ENCODE peak calls at places on chromosomes 6 and 20, in four cellular contexts. W is HepG2, B is H1, J is GM12878. X is an unnamed sample.

GRCh38 chr6:158707120-158707519 is 57.3 kb downstream of the SYTL3 start:
- DNase-seq in W (no peak), B (no peak), J (no peak), X (no peak)

GRCh38 chr6:129120856-129121255 is 237.9 kb downstream of the LAMA2 start:
- DNase-seq in W (no peak), B (no peak), J (no peak), X (no peak)

GRCh38 chr6:52877168-52877567 is 32.3 kb downstream of the GSTA3 start:
- DNase-seq in W (no peak), B (no peak), J (no peak), X (no peak)

GRCh38 chr20:11905460-11906150 is 12.1 kb upstream of the BTBD3 start:
- DNase-seq in W (no peak), B (no peak), J (no peak), X (no peak)

GRCh38 chr6:122567034-122567433 is 43.2 kb upstream of the PKIB start:
- DNase-seq in W (no peak), B (no peak), J (no peak), X (no peak)

GRCh38 chr6:139580592-139581484 is 206.4 kb upstream of the CITED2 start:
- DNase-seq in W (no peak), B (no peak), J (peak), X (no peak)

GRCh38 chr6:8888468-8888867 is 453.1 kb upstream of the SLC35B3 start:
- DNase-seq in W (peak), B (no peak), J (no peak), X (no peak)

GRCh38 chr20:47600967-47601547 is 99.4 kb downstream of the NCOA3 start:
- DNase-seq in W (no peak), B (no peak), J (no peak), X (no peak)

GRCh38 chr20:54598351-54598750 is 123.0 kb downstream of the DOK5 start:
- DNase-seq in W (no peak), B (no peak), J (no peak), X (no peak)

GRCh38 chr6:46476301-46476700 is 14.9 kb downstream of the RCAN2 start:
- DNase-seq in W (no peak), B (no peak), J (no peak), X (no peak)

GRCh38 chr20:59603727-59604608 is at the start of gene PHACTR3:
- DNase-seq in W (no peak), B (no peak), J (no peak), X (no peak)

GRCh38 chr20:54062812-54063280 is 7.5 kb downstream of the BCAS1 start:
- DNase-seq in W (peak), B (no peak), J (peak), X (no peak)

GRCh38 chr6:3857822-3858221 is 8.6 kb downstream of the FAM50B start:
- DNase-seq in W (no peak), B (no peak), J (no peak), X (no peak)

GRCh38 chr6:12075067-12075563 is 63.0 kb downstream of the HIVEP1 start:
- DNase-seq in W (peak), B (no peak), J (no peak), X (no peak)

GRCh38 chr6:90575267-90575666 is 11.6 kb downstream of the MAP3K7 start:
- DNase-seq in W (no peak), B (no peak), J (no peak), X (no peak)

GRCh38 chr20:53691060-53691810 is 97.6 kb upstream of the ZNF217 start:
- DNase-seq in W (no peak), B (no peak), J (no peak), X (no peak)

GRCh38 chr20:41469868-41470267 is 103.2 kb upstream of the EMILIN3 start:
- DNase-seq in W (no peak), B (no peak), J (no peak), X (no peak)

GRCh38 chr6:1190361-1190760 is 121.5 kb upstream of the FOXQ1 start:
- DNase-seq in W (peak), B (peak), J (no peak), X (no peak)

GRCh38 chr6:11225990-11226389 is 6.5 kb downstream of the NEDD9 start:
- DNase-seq in W (peak), B (no peak), J (no peak), X (no peak)

GRCh38 chr6:134342211-134342610 is 24.3 kb upstream of the SGK1 start:
- DNase-seq in W (no peak), B (no peak), J (no peak), X (no peak)

GRCh38 chr6:145815351-145815772 is 767 bp upstream of the FBXO30 start:
- DNase-seq in W (no peak), B (no peak), J (no peak), X (no peak)

GRCh38 chr6:105825210-105825609 is 260.9 kb upstream of the PRDM1 start:
- DNase-seq in W (no peak), B (no peak), J (no peak), X (no peak)

GRCh38 chr6:5461365-5461764 is 200.1 kb downstream of the FARS2 start:
- DNase-seq in W (no peak), B (no peak), J (no peak), X (no peak)

GRCh38 chr6:5453531-5453930 is 192.2 kb downstream of the FARS2 start:
- DNase-seq in W (no peak), B (no peak), J (no peak), X (no peak)

GRCh38 chr6:5459346-5459745 is 198.0 kb downstream of the FARS2 start:
- DNase-seq in W (no peak), B (no peak), J (no peak), X (no peak)

GRCh38 chr6:5457036-5457435 is 195.7 kb downstream of the FARS2 start:
- DNase-seq in W (no peak), B (no peak), J (no peak), X (no peak)

DNA sequence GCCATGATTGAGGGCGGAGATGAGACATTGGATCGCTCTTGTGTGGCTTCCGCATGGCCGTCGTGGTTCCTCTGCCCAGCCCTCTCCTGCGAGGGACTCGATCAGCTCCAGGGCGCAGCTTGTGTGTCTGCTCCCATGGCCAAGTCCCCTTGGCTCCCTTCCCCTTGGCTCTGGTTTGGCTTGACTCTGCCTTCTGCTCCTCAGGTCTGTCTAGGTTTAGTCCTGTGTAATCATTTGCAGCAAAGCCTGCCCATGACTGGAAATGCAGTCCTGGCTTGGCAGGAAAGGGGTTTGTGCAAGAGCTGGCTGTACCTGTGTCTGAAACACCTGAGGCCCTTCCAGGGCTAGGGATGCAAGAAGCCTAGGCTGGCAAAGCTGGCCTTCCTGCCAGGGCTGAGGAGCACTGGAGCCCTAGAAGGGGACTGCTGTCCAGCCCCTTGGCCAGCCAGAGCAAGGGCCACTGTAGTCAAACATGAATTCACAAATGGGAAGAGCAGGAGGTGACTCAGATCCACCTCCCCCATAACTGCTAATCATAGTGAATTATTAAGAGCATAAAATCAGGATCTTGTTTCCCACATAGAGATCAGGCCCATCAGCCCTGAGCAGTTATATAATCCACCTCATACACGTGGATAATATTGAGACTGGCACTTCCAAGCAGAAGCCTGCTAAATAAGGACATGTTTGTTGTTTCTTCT is 196.8 kb downstream of the FARS2 start:
- DNase-seq in W (no peak), B (no peak), J (no peak), X (no peak)
- TF ChIP-seq TAF1 in W (no peak), B (no peak), J (no peak), X (no peak)

DNA sequence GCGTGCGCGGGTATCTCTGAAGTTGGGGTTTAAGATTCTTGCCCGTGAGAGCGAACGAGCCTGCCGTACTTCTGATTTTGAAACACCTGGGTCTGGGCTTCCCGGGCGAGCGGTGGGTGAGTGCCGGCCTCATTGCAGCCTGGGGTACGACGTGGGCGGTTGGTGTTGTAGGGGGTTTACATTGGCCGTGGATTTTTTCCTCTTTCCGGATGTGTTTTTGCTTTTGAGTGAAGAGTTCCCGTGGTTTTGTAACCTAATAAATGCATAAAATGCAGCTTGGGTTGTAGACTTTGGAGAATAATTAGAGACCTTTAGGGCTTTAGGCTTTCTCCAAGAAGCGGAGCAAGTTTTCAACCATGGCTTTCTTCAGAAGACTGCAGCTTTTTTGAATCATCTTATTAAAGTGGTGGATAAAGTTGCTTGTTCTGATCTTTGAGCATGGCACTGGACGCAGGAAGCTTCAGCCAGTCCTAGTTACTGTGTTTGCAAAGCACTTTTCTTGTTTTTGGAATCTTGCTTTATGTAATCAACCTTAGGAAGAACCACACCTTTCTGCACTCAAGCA is 314 bp downstream of the FARS2 start:
- DNase-seq in W (no peak), B (no peak), J (no peak), X (no peak)
- TF ChIP-seq POLR2A in W (no peak), B (peak), J (no peak), X (no peak)

GRCh38 chr6:14915888-14916832 is 329.7 kb upstream of the JARID2 start:
- DNase-seq in W (no peak), B (no peak), J (no peak), X (no peak)
- TF ChIP-seq TAF1 in W (no peak), B (no peak), J (no peak), X (no peak)

GRCh38 chr6:41787219-41787917 is at the start of gene TOMM6:
- DNase-seq in W (peak), B (peak), J (peak), X (peak)
- TF ChIP-seq POLR2A in W (no peak), B (peak), J (peak), X (peak)

DNA sequence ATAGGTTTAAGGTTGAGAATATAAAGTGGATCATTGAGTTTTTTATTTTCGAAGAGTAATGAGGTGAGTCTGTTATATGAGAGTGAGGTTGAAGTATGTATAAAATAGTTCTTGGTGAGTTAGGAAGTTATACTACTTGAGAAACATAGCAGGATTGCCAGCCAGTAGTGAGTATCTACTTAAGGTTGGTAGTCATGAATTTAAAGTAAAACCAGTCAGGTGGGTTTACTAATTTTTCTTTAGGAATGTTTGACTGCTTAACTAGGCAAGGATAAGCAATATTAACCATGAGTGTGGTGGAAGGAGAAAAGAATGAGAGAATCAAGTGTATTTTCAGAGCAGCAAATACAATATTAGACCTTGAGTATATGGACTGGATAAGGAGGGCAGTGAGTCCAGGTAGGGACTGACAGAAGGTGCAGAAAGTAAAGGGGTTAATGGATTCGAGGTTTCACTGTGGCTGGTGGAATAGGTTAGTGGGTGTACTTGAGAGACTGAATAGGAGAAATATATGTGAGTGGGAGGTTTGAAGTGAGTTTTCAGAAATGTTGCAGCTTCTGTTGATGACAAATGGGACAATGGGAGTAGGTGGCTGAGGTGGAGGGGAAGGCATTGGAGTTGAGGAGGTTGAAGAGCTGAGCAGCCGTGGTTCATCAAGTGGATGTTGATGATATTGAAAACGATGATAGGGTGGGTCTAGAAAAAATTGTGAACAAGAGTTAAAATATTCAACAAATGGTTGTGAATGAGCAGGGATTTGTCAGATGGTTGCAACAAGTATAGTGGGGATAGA is 232.5 kb upstream of the ASCC3 start:
- DNase-seq in W (no peak), B (no peak), J (no peak), X (no peak)
- TF ChIP-seq TAF1 in W (no peak), B (no peak), J (no peak), X (no peak)

DNA sequence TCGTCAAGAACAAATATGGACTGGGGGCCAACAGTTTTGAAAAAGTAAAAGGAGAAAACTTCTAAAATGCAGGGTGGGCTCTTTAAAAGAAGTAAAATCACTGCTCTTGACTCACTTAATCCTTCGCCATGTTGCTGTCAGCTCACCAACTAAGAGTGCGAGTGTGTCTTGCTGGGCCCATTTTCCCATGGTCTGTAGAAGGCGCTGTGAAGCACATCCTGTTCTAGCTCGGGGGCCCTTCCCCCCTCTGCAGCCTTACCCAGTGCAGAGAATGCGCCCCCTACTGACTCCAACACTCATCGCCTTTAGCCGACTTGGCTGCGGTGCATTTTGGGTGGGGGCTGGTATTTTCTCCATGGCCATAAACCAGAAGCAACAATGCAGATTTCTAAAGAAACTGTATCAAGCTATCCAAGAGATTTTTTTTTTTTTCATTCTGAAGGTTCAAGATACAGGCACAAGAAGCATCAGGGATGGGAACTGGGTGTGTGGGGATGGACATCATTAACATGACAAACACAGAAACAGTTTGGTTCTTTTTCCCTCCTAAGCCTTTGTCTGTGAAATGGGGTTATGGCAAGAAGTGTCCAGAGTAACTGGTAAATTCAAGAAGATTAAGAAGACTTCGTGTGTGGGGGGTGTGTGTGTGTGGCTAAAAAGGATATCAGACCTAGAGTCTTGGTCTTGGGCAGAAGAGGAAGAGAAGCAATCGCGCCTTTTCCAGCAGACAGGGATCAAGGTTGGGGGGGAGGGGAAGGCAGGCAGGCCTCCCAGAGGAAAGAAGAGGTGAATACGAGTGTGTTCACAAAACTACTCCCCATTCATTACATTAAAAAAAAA is 1.7 kb downstream of the ADNP start:
- DNase-seq in W (peak), B (peak), J (peak), X (peak)
- TF ChIP-seq POLR2A in W (peak), B (peak), J (peak), X (peak)

GRCh38 chr6:44831002-44831610 is 443.6 kb downstream of the CDC5L start:
- DNase-seq in W (no peak), B (no peak), J (no peak), X (no peak)
- TF ChIP-seq TAF1 in W (no peak), B (no peak), J (no peak), X (no peak)

X was measured in GM12892.